ENCODE peak calls at places on chromosomes 1 and 21, in six cellular contexts. B, L, P, U, J and X are unnamed samples.

GRCh38 chr1:32988665-32989064 is 24.1 kb upstream of the RNF19B start:
- DNase-seq in B (peak), L (no peak), P (peak), U (no peak), J (peak), X (no peak)

GRCh38 chr1:46764406-46764805 is 34.4 kb upstream of the CYP4B1 start:
- DNase-seq in B (no peak), L (no peak), P (no peak), U (no peak), J (no peak), X (no peak)

GRCh38 chr1:184429342-184429741 is 42.5 kb downstream of the C1orf21 start:
- DNase-seq in B (no peak), L (no peak), P (no peak), U (no peak), J (no peak), X (no peak)

GRCh38 chr1:110035236-110035752 is 870 bp downstream of the STRIP1 start:
- DNase-seq in B (peak), L (no peak), P (peak), U (no peak), J (no peak), X (no peak)

GRCh38 chr1:219797009-219797408 is 131.3 kb downstream of the SLC30A10 start:
- DNase-seq in B (no peak), L (no peak), P (peak), U (no peak), J (peak), X (no peak)

GRCh38 chr1:110677016-110677415 is 2.3 kb upstream of the KCNA3 start:
- DNase-seq in B (no peak), L (no peak), P (no peak), U (no peak), J (no peak), X (no peak)

GRCh38 chr1:113429461-113430153 is 39.3 kb downstream of the MAGI3 start:
- DNase-seq in B (no peak), L (no peak), P (peak), U (no peak), J (no peak), X (no peak)

GRCh38 chr21:41045534-41046268 is 122.3 kb upstream of the BACE2 start:
- DNase-seq in B (no peak), L (peak), P (no peak), U (no peak), J (no peak), X (no peak)

GRCh38 chr1:116306102-116306501 is 66.9 kb upstream of the ATP1A1 start:
- DNase-seq in B (no peak), L (no peak), P (no peak), U (no peak), J (no peak), X (no peak)

GRCh38 chr1:204577794-204578478 is 61.7 kb downstream of the MDM4 start:
- DNase-seq in B (no peak), L (no peak), P (no peak), U (no peak), J (no peak), X (no peak)

GRCh38 chr1:162854245-162854860 is 6.6 kb downstream of the CCDC190 start:
- DNase-seq in B (peak), L (no peak), P (peak), U (peak), J (peak), X (peak)

GRCh38 chr1:117630423-117630998 is 24.7 kb downstream of the TENT5C start:
- DNase-seq in B (no peak), L (peak), P (no peak), U (no peak), J (no peak), X (no peak)

GRCh38 chr1:56508523-56508983 is 70.8 kb downstream of the PLPP3 start:
- DNase-seq in B (peak), L (peak), P (peak), U (no peak), J (no peak), X (no peak)

GRCh38 chr21:43684424-43684823 is 25.1 kb downstream of the RRP1B start:
- DNase-seq in B (no peak), L (no peak), P (no peak), U (no peak), J (no peak), X (no peak)

GRCh38 chr1:209625791-209626285 is 26.4 kb downstream of the LAMB3 start:
- DNase-seq in B (no peak), L (peak), P (no peak), U (no peak), J (no peak), X (no peak)

GRCh38 chr1:236144446-236145150 is 2.3 kb downstream of the GPR137B start:
- DNase-seq in B (no peak), L (no peak), P (peak), U (no peak), J (no peak), X (no peak)

GRCh38 chr1:183264132-183264531 is 78.1 kb downstream of the LAMC2 start:
- DNase-seq in B (no peak), L (no peak), P (no peak), U (no peak), J (no peak), X (no peak)

GRCh38 chr1:211518330-211519289 is 26.6 kb upstream of the RD3 start:
- DNase-seq in B (peak), L (no peak), P (no peak), U (no peak), J (no peak), X (no peak)

GRCh38 chr1:53115403-53116306 is 26.8 kb downstream of the SLC1A7 start:
- DNase-seq in B (no peak), L (no peak), P (peak), U (no peak), J (peak), X (no peak)

GRCh38 chr1:170732262-170732595 is 68.3 kb downstream of the PRRX1 start:
- DNase-seq in B (peak), L (no peak), P (peak), U (no peak), J (peak), X (no peak)

GRCh38 chr1:196155586-196155985 is 452.7 kb downstream of the KCNT2 start:
- DNase-seq in B (no peak), L (no peak), P (no peak), U (no peak), J (no peak), X (no peak)

GRCh38 chr1:154765970-154766369 is 104.1 kb downstream of the KCNN3 start:
- DNase-seq in B (peak), L (no peak), P (peak), U (peak), J (no peak), X (no peak)

GRCh38 chr1:188709146-188709545 is 1768.5 kb downstream of the BRINP3 start:
- DNase-seq in B (no peak), L (no peak), P (no peak), U (no peak), J (no peak), X (no peak)

GRCh38 chr1:78045850-78046778 is at the start of gene GIPC2:
- DNase-seq in B (peak), L (peak), P (peak), U (peak), J (peak), X (no peak)
- H3K27ac ChIP-seq in B (no peak), L (peak), P (no peak), U (no peak), J (no peak), X (no peak)

DNA sequence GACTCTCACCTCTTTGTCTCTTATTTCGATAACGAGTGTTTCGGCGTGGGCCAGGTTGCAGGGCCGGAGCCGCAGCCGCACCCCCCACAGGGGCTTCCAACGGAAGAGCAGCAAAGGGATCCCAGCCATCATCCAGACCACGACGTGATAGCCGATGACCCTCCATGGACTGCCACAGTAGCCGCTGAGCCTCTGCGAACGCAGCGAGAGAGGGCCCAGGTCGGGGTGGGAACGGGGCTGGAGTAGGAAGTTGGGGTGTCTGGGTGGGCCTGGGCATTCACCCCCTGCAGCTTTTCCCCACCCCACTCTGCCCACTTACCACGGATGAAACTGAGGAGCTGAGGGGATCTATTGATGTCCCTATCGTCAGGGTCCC is 6.4 kb downstream of the ATP13A2 start:
- DNase-seq in B (no peak), L (no peak), P (no peak), U (no peak), J (no peak), X (no peak)
- H3K27ac ChIP-seq in B (no peak), L (no peak), P (no peak), U (no peak), J (no peak), X (no peak)

GRCh38 chr1:150696590-150696989 is 364 bp downstream of the GOLPH3L start:
- DNase-seq in B (peak), L (no peak), P (no peak), U (no peak), J (no peak), X (no peak)
- H3K27ac ChIP-seq in B (peak), L (peak), P (peak), U (peak), J (peak), X (peak)

DNA sequence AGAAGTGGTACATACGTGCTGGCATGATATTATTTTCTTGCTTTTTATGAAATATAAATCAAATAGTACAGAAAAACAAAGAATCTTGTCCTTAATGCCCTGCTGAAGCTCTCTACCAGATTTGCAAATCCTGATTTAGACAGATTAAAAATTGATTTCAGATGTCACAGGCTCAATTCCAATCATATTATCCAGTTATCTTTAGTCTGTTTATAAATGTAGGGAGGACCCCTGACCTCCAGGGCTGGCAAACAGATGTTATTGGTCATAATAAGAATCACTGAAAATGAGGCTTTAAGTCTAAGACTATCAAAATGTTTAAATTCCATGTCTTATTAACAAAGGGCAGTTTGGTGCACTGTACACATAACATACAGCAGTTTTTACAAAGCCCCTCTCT is 62.1 kb downstream of the TP53BP2 start:
- DNase-seq in B (no peak), L (no peak), P (no peak), U (no peak), J (no peak), X (no peak)
- H3K27ac ChIP-seq in B (no peak), L (no peak), P (no peak), U (no peak), J (no peak), X (no peak)

GRCh38 chr1:246597971-246598370 is 31.7 kb downstream of the CNST start:
- DNase-seq in B (no peak), L (no peak), P (no peak), U (no peak), J (no peak), X (no peak)
- H3K27ac ChIP-seq in B (peak), L (no peak), P (no peak), U (no peak), J (no peak), X (no peak)